ENCODE peak calls at places on chromosomes 6 and 20, in eight cellular contexts. One of them, this sample, is unnamed.

GRCh38 chr6:29071831-29072723 is 15.0 kb downstream of the OR2B3 start:
- DNase-seq in fibroblast of mammary gland: peak
- DNase-seq in SK-N-SH: peak
- DNase-seq in activated gamma-delta T cell: no peak
- DNase-seq in GM10248: peak
- DNase-seq in small intestine: peak
- DNase-seq in left ventricle myocardium inferior: no peak
- DNase-seq in tibial nerve: no peak
- DNase-seq in this sample: peak

GRCh38 chr6:128242765-128243403 is 277.5 kb downstream of the PTPRK start:
- DNase-seq in small intestine: no peak
- DNase-seq in SK-N-SH: no peak
- DNase-seq in left ventricle myocardium inferior: no peak
- DNase-seq in tibial nerve: no peak
- DNase-seq in GM10248: no peak
- DNase-seq in activated gamma-delta T cell: no peak
- DNase-seq in fibroblast of mammary gland: no peak
- DNase-seq in this sample: no peak

GRCh38 chr20:14235355-14235754 is 102.1 kb downstream of the FLRT3 start:
- DNase-seq in GM10248: no peak
- DNase-seq in left ventricle myocardium inferior: no peak
- DNase-seq in small intestine: no peak
- DNase-seq in fibroblast of mammary gland: peak
- DNase-seq in activated gamma-delta T cell: no peak
- DNase-seq in SK-N-SH: no peak
- DNase-seq in tibial nerve: no peak
- DNase-seq in this sample: no peak

GRCh38 chr6:12749531-12750379 is 33.2 kb downstream of the PHACTR1 start:
- DNase-seq in small intestine: no peak
- DNase-seq in left ventricle myocardium inferior: no peak
- DNase-seq in tibial nerve: no peak
- DNase-seq in activated gamma-delta T cell: no peak
- DNase-seq in GM10248: no peak
- DNase-seq in SK-N-SH: peak
- DNase-seq in fibroblast of mammary gland: no peak
- DNase-seq in this sample: no peak

GRCh38 chr6:23990158-23990557 is 135.9 kb upstream of the NRSN1 start:
- DNase-seq in small intestine: no peak
- DNase-seq in GM10248: no peak
- DNase-seq in left ventricle myocardium inferior: no peak
- DNase-seq in SK-N-SH: no peak
- DNase-seq in activated gamma-delta T cell: no peak
- DNase-seq in tibial nerve: no peak
- DNase-seq in fibroblast of mammary gland: no peak
- DNase-seq in this sample: no peak

GRCh38 chr20:43565758-43566104 is 6.9 kb downstream of the SGK2 start:
- DNase-seq in SK-N-SH: no peak
- DNase-seq in activated gamma-delta T cell: no peak
- DNase-seq in left ventricle myocardium inferior: no peak
- DNase-seq in GM10248: no peak
- DNase-seq in tibial nerve: no peak
- DNase-seq in small intestine: no peak
- DNase-seq in fibroblast of mammary gland: no peak
- DNase-seq in this sample: no peak

GRCh38 chr6:99270030-99270429 is 79.4 kb downstream of the FAXC start:
- DNase-seq in small intestine: no peak
- DNase-seq in GM10248: no peak
- DNase-seq in tibial nerve: no peak
- DNase-seq in SK-N-SH: no peak
- DNase-seq in fibroblast of mammary gland: no peak
- DNase-seq in activated gamma-delta T cell: no peak
- DNase-seq in left ventricle myocardium inferior: no peak
- DNase-seq in this sample: no peak

GRCh38 chr6:32906539-32906938 is 34.3 kb downstream of the HLA-DMB start:
- DNase-seq in small intestine: no peak
- DNase-seq in fibroblast of mammary gland: peak
- DNase-seq in left ventricle myocardium inferior: no peak
- DNase-seq in activated gamma-delta T cell: no peak
- DNase-seq in tibial nerve: no peak
- DNase-seq in GM10248: no peak
- DNase-seq in SK-N-SH: no peak
- DNase-seq in this sample: no peak

GRCh38 chr6:145839653-145840052 is 25.1 kb upstream of the FBXO30 start:
- DNase-seq in left ventricle myocardium inferior: no peak
- DNase-seq in activated gamma-delta T cell: no peak
- DNase-seq in GM10248: no peak
- DNase-seq in SK-N-SH: no peak
- DNase-seq in tibial nerve: no peak
- DNase-seq in fibroblast of mammary gland: no peak
- DNase-seq in small intestine: no peak
- DNase-seq in this sample: no peak

GRCh38 chr6:77403424-77403823 is 59.9 kb downstream of the HTR1B start:
- DNase-seq in GM10248: no peak
- DNase-seq in tibial nerve: no peak
- DNase-seq in SK-N-SH: no peak
- DNase-seq in activated gamma-delta T cell: no peak
- DNase-seq in small intestine: no peak
- DNase-seq in fibroblast of mammary gland: peak
- DNase-seq in left ventricle myocardium inferior: no peak
- DNase-seq in this sample: no peak

GRCh38 chr6:106579281-106579680 is 50.0 kb downstream of the RTN4IP1 start:
- DNase-seq in activated gamma-delta T cell: no peak
- DNase-seq in left ventricle myocardium inferior: no peak
- DNase-seq in fibroblast of mammary gland: no peak
- DNase-seq in small intestine: no peak
- DNase-seq in GM10248: no peak
- DNase-seq in SK-N-SH: no peak
- DNase-seq in tibial nerve: no peak
- DNase-seq in this sample: no peak

GRCh38 chr20:17556842-17557674 is 12.8 kb upstream of the DSTN start:
- DNase-seq in tibial nerve: peak
- DNase-seq in small intestine: peak
- DNase-seq in SK-N-SH: peak
- DNase-seq in activated gamma-delta T cell: no peak
- DNase-seq in fibroblast of mammary gland: peak
- DNase-seq in left ventricle myocardium inferior: peak
- DNase-seq in GM10248: no peak
- DNase-seq in this sample: peak

GRCh38 chr6:26158581-26159416 is 71.6 kb downstream of the HFE start:
- DNase-seq in small intestine: peak
- DNase-seq in SK-N-SH: no peak
- DNase-seq in left ventricle myocardium inferior: peak
- DNase-seq in fibroblast of mammary gland: peak
- DNase-seq in tibial nerve: no peak
- DNase-seq in activated gamma-delta T cell: peak
- DNase-seq in GM10248: peak
- DNase-seq in this sample: peak

GRCh38 chr6:103672169-103672568 is 1187.5 kb downstream of the HACE1 start:
- DNase-seq in tibial nerve: no peak
- DNase-seq in fibroblast of mammary gland: peak
- DNase-seq in left ventricle myocardium inferior: no peak
- DNase-seq in activated gamma-delta T cell: no peak
- DNase-seq in GM10248: no peak
- DNase-seq in small intestine: no peak
- DNase-seq in SK-N-SH: no peak
- DNase-seq in this sample: no peak

GRCh38 chr20:59159822-59160740 is 3.5 kb upstream of the ZNF831 start:
- DNase-seq in SK-N-SH: no peak
- DNase-seq in fibroblast of mammary gland: no peak
- DNase-seq in small intestine: peak
- DNase-seq in activated gamma-delta T cell: peak
- DNase-seq in GM10248: no peak
- DNase-seq in left ventricle myocardium inferior: no peak
- DNase-seq in tibial nerve: no peak
- DNase-seq in this sample: peak

This sample was measured in transverse colon.